ENCODE peak calls at places on chromosomes 11 and 22, in five cellular contexts. Z is kidney epithelial cell; E is sciatic nerve; V is activated T-cell treated with anti-CD3 and anti-CD28 coated beads, Interleukin-2, amount 50 U/mL, for 48 hours; D is spleen. W is an unnamed sample.

GRCh38 chr11:86896486-86896885 is 58.7 kb downstream of the FZD4 start:
- DNase-seq in E (no peak), D (no peak), Z (no peak), V (no peak), W (no peak)

GRCh38 chr11:70381872-70382842 is 16.2 kb upstream of the CTTN start:
- DNase-seq in Z (no peak), D (no peak), V (no peak), E (no peak), W (no peak)

GRCh38 chr11:34329876-34330275 is 27.9 kb downstream of the ABTB2 start:
- DNase-seq in D (no peak), Z (no peak), E (no peak), V (no peak), W (no peak)

GRCh38 chr11:48052183-48053040 is 72.1 kb downstream of the PTPRJ start:
- DNase-seq in D (no peak), Z (peak; percentile 44), E (no peak), V (no peak), W (peak; percentile 53)

GRCh38 chr11:35101223-35101622 is 37.7 kb upstream of the CD44 start:
- DNase-seq in Z (no peak), E (no peak), D (no peak), V (no peak), W (no peak)

GRCh38 chr11:86977441-86978050 is 22.4 kb upstream of the FZD4 start:
- DNase-seq in D (no peak), E (no peak), V (no peak), Z (no peak), W (no peak)

GRCh38 chr11:28674432-28675076 is 566.4 kb downstream of the METTL15 start:
- DNase-seq in E (no peak), Z (no peak), D (no peak), V (no peak), W (no peak)

GRCh38 chr11:12224537-12224893 is 114.1 kb downstream of the MICAL2 start:
- DNase-seq in Z (no peak), E (peak; percentile 85), D (peak; percentile 96), V (peak; percentile 92), W (peak; percentile 96)

GRCh38 chr11:84339796-84340195 is 1053.6 kb upstream of the CCDC90B start:
- DNase-seq in Z (no peak), E (no peak), D (no peak), V (no peak), W (no peak)

GRCh38 chr11:61893981-61894380 is 2.6 kb upstream of the FADS3 start:
- DNase-seq in E (no peak), Z (no peak), D (no peak), V (no peak), W (no peak)

GRCh38 chr11:76362716-76363115 is 18.2 kb downstream of the THAP12 start:
- DNase-seq in Z (no peak), E (no peak), V (no peak), D (no peak), W (no peak)

GRCh38 chr11:12680246-12680939 is 6.2 kb downstream of the TEAD1 start:
- DNase-seq in E (peak; percentile 87), D (no peak), V (no peak), Z (peak; percentile 70), W (peak; percentile 93)

GRCh38 chr22:31228425-31228824 is 16.3 kb downstream of the LIMK2 start:
- DNase-seq in Z (no peak), E (no peak), D (no peak), V (no peak), W (no peak)

GRCh38 chr11:36453678-36454077 is 56.4 kb downstream of the TRAF6 start:
- DNase-seq in V (no peak), D (no peak), Z (no peak), E (no peak), W (no peak)

GRCh38 chr11:123238297-123238696 is 43.2 kb upstream of the CLMP start:
- DNase-seq in Z (no peak), E (peak; percentile 77), D (no peak), V (no peak), W (peak; percentile 91)

GRCh38 chr11:57230797-57231538 is 6.1 kb downstream of the APLNR start:
- DNase-seq in D (no peak), E (no peak), V (no peak), Z (no peak), W (no peak)

GRCh38 chr11:1549355-1550330 is 22.4 kb downstream of the DUSP8 start:
- DNase-seq in Z (no peak), V (no peak), E (no peak), D (no peak), W (no peak)

GRCh38 chr11:72441647-72442267 is 7.4 kb upstream of the CLPB start:
- DNase-seq in D (no peak), E (no peak), Z (no peak), V (no peak), W (no peak)

GRCh38 chr11:14924291-14924690 is 32.3 kb upstream of the CYP2R1 start:
- DNase-seq in V (no peak), E (no peak), D (no peak), Z (no peak), W (no peak)

GRCh38 chr11:24348908-24349307 is 147.9 kb upstream of the LUZP2 start:
- DNase-seq in D (no peak), E (no peak), Z (no peak), V (no peak), W (no peak)